ENCODE peak calls at places on chromosomes 13 and 19, in eight cellular contexts. E is GM12865; Z is stimulated activated CD8-positive, alpha-beta memory T cell treated with anti-CD3 and anti-CD28 coated beads, Interleukin-12 subunit alpha, Interleukin-12 subunit beta, amount 100 ng/mL, for 4 hours; B is cerebellar cortex; O is hepatic stellate cell; P is AG10803; W is NCI-H1417; T is activated naive CD4-positive, alpha-beta T cell treated with Interleukin-2 at 50 U/mL for 16 hours. G is an unnamed sample.

GRCh38 chr19:45446295-45446694 is 21.5 kb upstream of the FOSB start:
- DNase-seq in E (peak; percentile 62), Z (no peak), B (no peak), O (no peak), P (peak; percentile 48), W (peak; percentile 6), T (no peak), G (no peak)

GRCh38 chr13:98372886-98373285 is 195.8 kb upstream of the RNF113B start:
- DNase-seq in E (no peak), Z (no peak), B (no peak), O (no peak), P (peak; percentile 27), W (no peak), T (no peak), G (no peak)

GRCh38 chr19:19276851-19277250 is 3.8 kb upstream of the TM6SF2 start:
- DNase-seq in E (no peak), Z (no peak), B (no peak), O (no peak), P (no peak), W (no peak), T (no peak), G (no peak)

GRCh38 chr13:113596321-113597200 is 12.0 kb downstream of the TFDP1 start:
- DNase-seq in E (no peak), Z (no peak), B (no peak), O (no peak), P (no peak), W (no peak), T (no peak), G (no peak)

GRCh38 chr19:57338798-57339378 is 12.2 kb upstream of the ZNF304 start:
- DNase-seq in E (no peak), Z (no peak), B (no peak), O (peak; percentile 70), P (no peak), W (no peak), T (no peak), G (no peak)

GRCh38 chr13:20475927-20476691 is 49.5 kb downstream of the CRYL1 start:
- DNase-seq in E (peak; percentile 84), Z (peak; percentile 26), B (no peak), O (no peak), P (no peak), W (peak; percentile 2), T (peak; percentile 60), G (no peak)

GRCh38 chr13:110113284-110113764 is 193.6 kb downstream of the COL4A1 start:
- DNase-seq in E (no peak), Z (no peak), B (no peak), O (peak; percentile 63), P (peak; percentile 64), W (no peak), T (no peak), G (no peak)

GRCh38 chr19:17909017-17909732 is 23.6 kb upstream of the CCDC124 start:
- DNase-seq in E (no peak), Z (no peak), B (peak; percentile 61), O (no peak), P (no peak), W (no peak), T (no peak), G (peak; percentile 65)

GRCh38 chr19:38729653-38730469 is 14.4 kb downstream of the CAPN12 start:
- DNase-seq in E (peak; percentile 78), Z (peak; percentile 57), B (peak; percentile 54), O (peak; percentile 64), P (peak; percentile 49), W (peak; percentile 64), T (peak; percentile 80), G (no peak)

GRCh38 chr13:94656766-94657165 is 55.1 kb downstream of the GPR180 start:
- DNase-seq in E (peak; percentile 58), Z (no peak), B (no peak), O (peak; percentile 53), P (peak; percentile 98), W (no peak), T (peak; percentile 13), G (no peak)